ENCODE peak calls at places on chromosomes 12 and 14, in seven cellular contexts. B is heart right ventricle; Z is GM10248; F is IMR-90; D is foreskin fibroblast; J is CD4-positive, alpha-beta T cell; O is fibroblast of mammary gland. W is an unnamed sample.
A peak's percentile ranks its signal among the peaks of the same experiment; 100 is the strongest.

GRCh38 chr14:103402700-103403099 is 17.5 kb downstream of the MARK3 start:
- DNase-seq in B (no peak), Z (no peak), F (peak; percentile 70), D (peak; percentile 52), J (no peak), O (peak; percentile 50), W (no peak)

GRCh38 chr12:57519758-57520007 is 631 bp downstream of the DDIT3 start:
- DNase-seq in B (peak; percentile 61), Z (no peak), F (no peak), D (no peak), J (no peak), O (no peak), W (no peak)

GRCh38 chr12:6961278-6961694 is 9.2 kb downstream of the PHB2 start:
- DNase-seq in B (peak; percentile 50), Z (peak; percentile 57), F (no peak), D (peak; percentile 55), J (peak; percentile 88), O (peak; percentile 78), W (peak; percentile 93)

GRCh38 chr14:94329857-94330256 is 6.7 kb upstream of the SERPINA6 start:
- DNase-seq in B (no peak), Z (no peak), F (no peak), D (no peak), J (no peak), O (no peak), W (no peak)

GRCh38 chr12:66087365-66087943 is 43.1 kb downstream of the LLPH start:
- DNase-seq in B (peak; percentile 66), Z (peak; percentile 52), F (peak; percentile 88), D (peak; percentile 86), J (peak; percentile 33), O (peak; percentile 80), W (no peak)

GRCh38 chr12:113766880-113767878 is 198.9 kb downstream of the RBM19 start:
- DNase-seq in B (no peak), Z (no peak), F (peak; percentile 78), D (peak; percentile 83), J (no peak), O (peak; percentile 66), W (no peak)

GRCh38 chr12:131222271-131223139 is 268.8 kb downstream of the ADGRD1 start:
- DNase-seq in B (no peak), Z (no peak), F (no peak), D (no peak), J (no peak), O (no peak), W (no peak)

GRCh38 chr12:57592551-57593165 is 1.7 kb downstream of the PIP4K2C start:
- DNase-seq in B (no peak), Z (no peak), F (peak; percentile 30), D (peak; percentile 20), J (no peak), O (no peak), W (no peak)

GRCh38 chr14:84825481-84825880 is 704.5 kb upstream of the FLRT2 start:
- DNase-seq in B (no peak), Z (no peak), F (peak; percentile 13), D (peak; percentile 66), J (no peak), O (peak; percentile 57), W (no peak)

GRCh38 chr12:101794574-101794973 is 36.2 kb downstream of the GNPTAB start:
- DNase-seq in B (no peak), Z (no peak), F (no peak), D (no peak), J (no peak), O (peak; percentile 7), W (no peak)

GRCh38 chr12:101789171-101789570 is 41.6 kb downstream of the GNPTAB start:
- DNase-seq in B (no peak), Z (no peak), F (no peak), D (no peak), J (no peak), O (no peak), W (no peak)

GRCh38 chr12:101793401-101793800 is 37.4 kb downstream of the GNPTAB start:
- DNase-seq in B (no peak), Z (peak; percentile 22), F (peak; percentile 76), D (peak; percentile 51), J (no peak), O (peak; percentile 70), W (no peak)

GRCh38 chr12:101795013-101795412 is 35.7 kb downstream of the GNPTAB start:
- DNase-seq in B (no peak), Z (no peak), F (no peak), D (no peak), J (no peak), O (no peak), W (no peak)

GRCh38 chr12:101792046-101792931 is 38.5 kb downstream of the GNPTAB start:
- DNase-seq in B (no peak), Z (no peak), F (no peak), D (peak; percentile 12), J (no peak), O (peak; percentile 6), W (no peak)
- TF ChIP-seq CTCF in B (peak; percentile 53), Z (peak; percentile 31), F (peak; percentile 18), D (peak; percentile 52), J (peak; percentile 47), O (peak; percentile 40), W (no peak)

GRCh38 chr14:46920542-46920941 is 269.0 kb upstream of the RPL10L start:
- DNase-seq in B (no peak), Z (no peak), F (no peak), D (no peak), J (no peak), O (no peak), W (no peak)
- TF ChIP-seq CTCF in B (no peak), Z (no peak), F (no peak), D (no peak), J (no peak), O (no peak), W (no peak)

DNA sequence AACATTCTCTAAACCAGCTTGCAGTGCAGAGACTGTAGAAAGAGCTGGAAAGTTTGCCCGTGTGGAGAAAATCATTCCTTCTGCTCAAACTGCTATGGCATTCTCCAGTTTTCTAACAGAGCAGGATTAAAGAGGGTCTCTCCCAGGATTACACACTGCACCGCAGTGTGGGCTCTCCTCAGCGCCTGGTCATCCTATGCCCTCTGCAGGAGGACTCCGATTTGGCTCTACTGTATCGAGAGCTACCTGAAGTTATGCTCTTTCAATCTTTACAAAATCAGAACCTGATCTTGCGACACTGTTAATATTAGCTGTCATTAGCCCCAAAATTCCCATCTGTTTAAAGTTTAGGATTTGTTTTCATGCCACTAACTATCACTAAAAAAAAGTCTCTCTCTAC is 33.0 kb downstream of the BHLHE41 start:
- DNase-seq in B (no peak), Z (no peak), F (no peak), D (peak; percentile 44), J (no peak), O (peak; percentile 20), W (no peak)
- TF ChIP-seq CTCF in B (peak; percentile 42), Z (no peak), F (peak; percentile 35), D (no peak), J (no peak), O (peak; percentile 37), W (no peak)

GRCh38 chr12:122028601-122029560 is 7.2 kb downstream of the BCL7A start:
- DNase-seq in B (no peak), Z (peak; percentile 83), F (no peak), D (no peak), J (no peak), O (no peak), W (no peak)
- TF ChIP-seq CTCF in B (no peak), Z (peak; percentile 32), F (no peak), D (no peak), J (no peak), O (no peak), W (no peak)

DNA sequence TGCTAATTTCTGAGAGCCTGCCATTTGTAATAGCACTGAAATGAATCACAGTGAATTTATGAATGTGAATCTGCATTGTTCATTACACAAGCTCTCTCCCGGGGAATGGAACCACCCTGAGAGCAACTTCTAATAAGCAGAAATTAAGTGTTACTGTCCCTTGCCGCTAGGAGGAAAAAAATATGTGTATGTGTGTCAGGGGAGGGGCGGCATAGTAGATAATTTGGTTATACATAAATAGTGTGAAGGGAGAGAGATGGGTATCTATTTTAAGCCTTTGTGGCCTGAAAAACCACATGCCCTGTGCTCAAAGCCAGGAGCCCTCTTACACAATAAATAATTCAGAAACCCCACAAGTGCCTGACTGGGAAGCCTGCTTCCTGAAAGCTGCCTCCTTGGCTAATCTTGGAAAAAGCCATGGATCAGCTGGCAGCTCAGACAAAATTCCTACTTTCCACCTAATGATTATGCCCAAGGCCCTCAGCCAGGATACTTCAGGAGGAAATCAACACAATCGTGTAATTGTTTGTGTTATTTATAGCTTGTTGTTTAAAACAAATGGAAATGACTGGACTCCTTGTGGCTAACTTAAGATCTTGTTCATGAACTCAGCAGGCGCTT is 366.2 kb upstream of the KITLG start:
- DNase-seq in B (peak; percentile 48), Z (no peak), F (peak; percentile 78), D (peak; percentile 71), J (no peak), O (peak; percentile 84), W (no peak)
- TF ChIP-seq CTCF in B (no peak), Z (no peak), F (peak; percentile 4), D (peak; percentile 17), J (no peak), O (peak; percentile 10), W (no peak)

GRCh38 chr12:68290126-68290525 is 36.7 kb upstream of the IL22 start:
- DNase-seq in B (no peak), Z (peak; percentile 36), F (no peak), D (no peak), J (peak; percentile 3), O (no peak), W (no peak)
- TF ChIP-seq CTCF in B (no peak), Z (no peak), F (no peak), D (no peak), J (no peak), O (no peak), W (no peak)

W was measured in CD14-positive monocyte.